ENCODE peak calls at places on chromosomes 2 and 18, in seven cellular contexts. One of them, this sample, is unnamed.

GRCh38 chr2:676647-677055 is 555 bp downstream of the TMEM18 start:
- DNase-seq in NCI-H1092: peak
- DNase-seq in BJ: peak
- DNase-seq in left cardiac atrium: peak
- DNase-seq in stimulated activated CD8-positive, alpha-beta memory T cell treated with anti-CD3 and anti-CD28 coated beads, Interleukin-2, amount 100 ng/mL, for 1 hour: peak
- DNase-seq in GOT3: peak
- DNase-seq in astrocyte of the spinal cord: peak
- DNase-seq in this sample: peak

GRCh38 chr2:224885295-224885694 is 157.0 kb downstream of the DOCK10 start:
- DNase-seq in left cardiac atrium: no peak
- DNase-seq in astrocyte of the spinal cord: peak
- DNase-seq in stimulated activated CD8-positive, alpha-beta memory T cell treated with anti-CD3 and anti-CD28 coated beads, Interleukin-2, amount 100 ng/mL, for 1 hour: no peak
- DNase-seq in GOT3: no peak
- DNase-seq in BJ: no peak
- DNase-seq in NCI-H1092: no peak
- DNase-seq in this sample: no peak

GRCh38 chr18:76378526-76379215 is 116.4 kb downstream of the ZNF516 start:
- DNase-seq in GOT3: no peak
- DNase-seq in stimulated activated CD8-positive, alpha-beta memory T cell treated with anti-CD3 and anti-CD28 coated beads, Interleukin-2, amount 100 ng/mL, for 1 hour: no peak
- DNase-seq in BJ: no peak
- DNase-seq in left cardiac atrium: no peak
- DNase-seq in astrocyte of the spinal cord: no peak
- DNase-seq in NCI-H1092: no peak
- DNase-seq in this sample: no peak

GRCh38 chr2:30947686-30948085 is 140.4 kb upstream of the CAPN13 start:
- DNase-seq in NCI-H1092: no peak
- DNase-seq in BJ: no peak
- DNase-seq in left cardiac atrium: no peak
- DNase-seq in stimulated activated CD8-positive, alpha-beta memory T cell treated with anti-CD3 and anti-CD28 coated beads, Interleukin-2, amount 100 ng/mL, for 1 hour: no peak
- DNase-seq in astrocyte of the spinal cord: no peak
- DNase-seq in GOT3: no peak
- DNase-seq in this sample: no peak

GRCh38 chr2:77487074-77487803 is 34.9 kb downstream of the LRRTM4 start:
- DNase-seq in BJ: no peak
- DNase-seq in stimulated activated CD8-positive, alpha-beta memory T cell treated with anti-CD3 and anti-CD28 coated beads, Interleukin-2, amount 100 ng/mL, for 1 hour: no peak
- DNase-seq in NCI-H1092: no peak
- DNase-seq in astrocyte of the spinal cord: no peak
- DNase-seq in left cardiac atrium: no peak
- DNase-seq in GOT3: no peak
- DNase-seq in this sample: no peak

GRCh38 chr2:240326246-240326645 is 109.2 kb upstream of the GPC1 start:
- DNase-seq in BJ: no peak
- DNase-seq in NCI-H1092: no peak
- DNase-seq in astrocyte of the spinal cord: no peak
- DNase-seq in stimulated activated CD8-positive, alpha-beta memory T cell treated with anti-CD3 and anti-CD28 coated beads, Interleukin-2, amount 100 ng/mL, for 1 hour: no peak
- DNase-seq in left cardiac atrium: no peak
- DNase-seq in GOT3: no peak
- DNase-seq in this sample: peak

GRCh38 chr2:1641498-1641897 is 102.8 kb downstream of the PXDN start:
- DNase-seq in BJ: no peak
- DNase-seq in left cardiac atrium: no peak
- DNase-seq in NCI-H1092: no peak
- DNase-seq in stimulated activated CD8-positive, alpha-beta memory T cell treated with anti-CD3 and anti-CD28 coated beads, Interleukin-2, amount 100 ng/mL, for 1 hour: no peak
- DNase-seq in astrocyte of the spinal cord: no peak
- DNase-seq in GOT3: no peak
- DNase-seq in this sample: no peak

GRCh38 chr2:73285162-73285739 is 973 bp upstream of the FBXO41 start:
- DNase-seq in BJ: no peak
- DNase-seq in stimulated activated CD8-positive, alpha-beta memory T cell treated with anti-CD3 and anti-CD28 coated beads, Interleukin-2, amount 100 ng/mL, for 1 hour: no peak
- DNase-seq in GOT3: no peak
- DNase-seq in astrocyte of the spinal cord: no peak
- DNase-seq in left cardiac atrium: no peak
- DNase-seq in NCI-H1092: no peak
- DNase-seq in this sample: no peak

GRCh38 chr2:183696028-183696427 is 571.8 kb downstream of the NUP35 start:
- DNase-seq in NCI-H1092: no peak
- DNase-seq in BJ: no peak
- DNase-seq in left cardiac atrium: no peak
- DNase-seq in stimulated activated CD8-positive, alpha-beta memory T cell treated with anti-CD3 and anti-CD28 coated beads, Interleukin-2, amount 100 ng/mL, for 1 hour: no peak
- DNase-seq in astrocyte of the spinal cord: no peak
- DNase-seq in GOT3: no peak
- DNase-seq in this sample: no peak

This sample was measured in retina.